ENCODE peak calls at places on chromosomes 13 and 19, in eight cellular contexts. Y, O, Q, E, G, T, W and L are unnamed samples.

GRCh38 chr13:66950666-66951065 is 279.5 kb downstream of the PCDH9 start:
- DNase-seq in Y (no peak), O (no peak), Q (no peak), E (no peak), G (no peak), T (no peak), W (peak), L (no peak)

GRCh38 chr13:82248713-82249112 is 1633.6 kb downstream of the SLITRK1 start:
- DNase-seq in Y (no peak), O (no peak), Q (no peak), E (no peak), G (no peak), T (no peak), W (no peak), L (no peak)

GRCh38 chr13:24605923-24606372 is 74.3 kb upstream of the ATP12A start:
- DNase-seq in Y (no peak), O (no peak), Q (no peak), E (no peak), G (no peak), T (no peak), W (no peak), L (no peak)

GRCh38 chr19:12126707-12127106 is 13.4 kb downstream of the ZNF20 start:
- DNase-seq in Y (no peak), O (no peak), Q (peak), E (peak), G (no peak), T (no peak), W (peak), L (no peak)

GRCh38 chr19:49851456-49852259 is 699 bp downstream of the PTOV1 start:
- DNase-seq in Y (no peak), O (peak), Q (peak), E (peak), G (peak), T (no peak), W (peak), L (peak)

GRCh38 chr19:41335467-41335866 is 18.3 kb downstream of the TGFB1 start:
- DNase-seq in Y (no peak), O (no peak), Q (no peak), E (no peak), G (no peak), T (no peak), W (no peak), L (no peak)

GRCh38 chr13:93098972-93099371 is 127.6 kb upstream of the GPC6 start:
- DNase-seq in Y (no peak), O (no peak), Q (no peak), E (peak), G (no peak), T (no peak), W (peak), L (no peak)

GRCh38 chr19:12766051-12766521 is 9.3 kb downstream of the HOOK2 start:
- DNase-seq in Y (peak), O (peak), Q (peak), E (peak), G (peak), T (peak), W (peak), L (peak)

GRCh38 chr19:12866416-12867119 is 14.7 kb downstream of the DNASE2 start:
- DNase-seq in Y (no peak), O (no peak), Q (no peak), E (no peak), G (no peak), T (no peak), W (no peak), L (no peak)

GRCh38 chr13:92136449-92137180 is 738.2 kb downstream of the GPC5 start:
- DNase-seq in Y (no peak), O (peak), Q (no peak), E (no peak), G (no peak), T (no peak), W (peak), L (no peak)

GRCh38 chr19:38265213-38265861 is 964 bp downstream of the SPINT2 start:
- DNase-seq in Y (no peak), O (peak), Q (peak), E (peak), G (no peak), T (no peak), W (peak), L (no peak)